ENCODE peak calls at places on chromosomes 2 and 18, in nine cellular contexts. X is nephron progenitor cell, A is lower lobe of right lung, M is choroid plexus epithelial cell, W is IMR-90, H is GM13976, F is cardiac fibroblast, Q is astrocyte, Z is PC-9. B is an unnamed sample.

GRCh38 chr2:42879913-42880737 is 87.7 kb upstream of the HAAO start:
- DNase-seq in H (no peak), W (no peak), F (peak), Q (peak), M (peak), Z (peak), A (no peak), X (no peak), B (peak)

GRCh38 chr18:51125976-51126375 is 71.5 kb downstream of the MEX3C start:
- DNase-seq in W (no peak), Q (no peak), M (no peak), A (no peak), X (no peak), Z (no peak), H (no peak), F (no peak), B (no peak)

GRCh38 chr2:239858179-239858578 is 167.0 kb downstream of the NDUFA10 start:
- DNase-seq in A (no peak), W (no peak), Q (no peak), Z (no peak), M (no peak), F (peak), X (no peak), H (no peak), B (no peak)

GRCh38 chr2:239688098-239688497 is 287.3 kb upstream of the HDAC4 start:
- DNase-seq in H (no peak), Z (no peak), F (no peak), W (no peak), M (no peak), Q (no peak), A (peak), X (peak), B (no peak)

GRCh38 chr2:2046497-2046896 is 284.6 kb downstream of the MYT1L start:
- DNase-seq in A (no peak), H (no peak), F (no peak), M (no peak), W (no peak), Q (no peak), X (no peak), Z (no peak), B (no peak)

GRCh38 chr2:177254433-177255226 is 9.9 kb downstream of the NFE2L2 start:
- DNase-seq in A (peak), F (no peak), M (peak), Q (no peak), H (no peak), Z (no peak), W (peak), X (peak), B (no peak)

GRCh38 chr2:134122610-134123009 is 131.3 kb upstream of the MGAT5 start:
- DNase-seq in F (no peak), W (no peak), A (no peak), Z (no peak), H (no peak), Q (no peak), X (no peak), M (no peak), B (no peak)

GRCh38 chr2:173205375-173205774 is 129.7 kb downstream of the MAP3K20 start:
- DNase-seq in M (peak), H (no peak), X (no peak), F (peak), A (peak), Q (no peak), Z (no peak), W (peak), B (no peak)

GRCh38 chr2:151423760-151424159 is 14.1 kb downstream of the RIF1 start:
- DNase-seq in M (no peak), W (no peak), Z (no peak), X (no peak), F (no peak), A (no peak), H (no peak), Q (no peak), B (no peak)

GRCh38 chr2:172442072-172442895 is 14.9 kb downstream of the ITGA6 start:
- DNase-seq in X (no peak), A (no peak), W (peak), M (peak), Z (peak), Q (peak), H (no peak), F (peak), B (peak)

GRCh38 chr2:10709290-10709939 is 12.0 kb upstream of the ATP6V1C2 start:
- DNase-seq in F (peak), A (no peak), H (no peak), M (peak), Z (peak), X (peak), Q (no peak), W (no peak), B (peak)

GRCh38 chr2:68059769-68060525 is 2.9 kb downstream of the C1D start:
- DNase-seq in X (no peak), M (no peak), W (peak), Q (peak), H (no peak), Z (no peak), F (no peak), A (no peak), B (peak)

GRCh38 chr2:18378020-18378653 is 182.3 kb downstream of the RDH14 start:
- DNase-seq in X (peak), F (peak), Z (peak), H (peak), Q (no peak), W (peak), A (no peak), M (peak), B (peak)

GRCh38 chr2:162379719-162380580 is 36.0 kb downstream of the GCA start:
- DNase-seq in Z (no peak), Q (no peak), M (no peak), W (no peak), H (no peak), F (peak), X (no peak), A (no peak), B (no peak)

GRCh38 chr2:45027051-45027450 is 17.8 kb upstream of the SIX2 start:
- DNase-seq in F (no peak), W (no peak), M (no peak), H (no peak), X (no peak), Q (no peak), Z (peak), A (no peak), B (no peak)

GRCh38 chr18:76874643-76875389 is 52.5 kb downstream of the ZNF236 start:
- DNase-seq in W (no peak), Z (no peak), X (no peak), A (no peak), F (no peak), H (no peak), Q (no peak), M (no peak), B (peak)

GRCh38 chr2:62227386-62228075 is 31.6 kb downstream of the B3GNT2 start:
- DNase-seq in M (no peak), Z (no peak), X (no peak), H (no peak), F (peak), Q (no peak), W (peak), A (no peak), B (no peak)

GRCh38 chr2:217938038-217938437 is 64.8 kb downstream of the TNS1 start:
- DNase-seq in M (no peak), A (no peak), H (no peak), Z (no peak), F (no peak), W (no peak), Q (no peak), X (no peak), B (no peak)

GRCh38 chr2:236641051-236641450 is 71.4 kb downstream of the ACKR3 start:
- DNase-seq in Q (no peak), X (no peak), W (no peak), A (no peak), M (no peak), Z (no peak), H (no peak), F (no peak), B (no peak)

GRCh38 chr2:3960106-3960505 is 256.7 kb downstream of the DCDC2C start:
- DNase-seq in F (no peak), A (no peak), Q (no peak), W (no peak), X (no peak), Z (no peak), M (peak), H (no peak), B (no peak)

GRCh38 chr2:94861308-94862152 is 9.7 kb upstream of the TEKT4 start:
- DNase-seq in W (no peak), F (no peak), A (peak), H (no peak), X (peak), M (no peak), Z (no peak), Q (no peak), B (no peak)

GRCh38 chr2:24360050-24360962 is at the start of gene ITSN2:
- DNase-seq in X (peak), A (peak), Q (peak), W (peak), M (peak), F (peak), H (peak), Z (peak), B (peak)
- TF ChIP-seq CTCF in X (no peak), A (no peak), Q (no peak), W (no peak), M (no peak), F (no peak), H (no peak), Z (no peak), B (no peak)

DNA sequence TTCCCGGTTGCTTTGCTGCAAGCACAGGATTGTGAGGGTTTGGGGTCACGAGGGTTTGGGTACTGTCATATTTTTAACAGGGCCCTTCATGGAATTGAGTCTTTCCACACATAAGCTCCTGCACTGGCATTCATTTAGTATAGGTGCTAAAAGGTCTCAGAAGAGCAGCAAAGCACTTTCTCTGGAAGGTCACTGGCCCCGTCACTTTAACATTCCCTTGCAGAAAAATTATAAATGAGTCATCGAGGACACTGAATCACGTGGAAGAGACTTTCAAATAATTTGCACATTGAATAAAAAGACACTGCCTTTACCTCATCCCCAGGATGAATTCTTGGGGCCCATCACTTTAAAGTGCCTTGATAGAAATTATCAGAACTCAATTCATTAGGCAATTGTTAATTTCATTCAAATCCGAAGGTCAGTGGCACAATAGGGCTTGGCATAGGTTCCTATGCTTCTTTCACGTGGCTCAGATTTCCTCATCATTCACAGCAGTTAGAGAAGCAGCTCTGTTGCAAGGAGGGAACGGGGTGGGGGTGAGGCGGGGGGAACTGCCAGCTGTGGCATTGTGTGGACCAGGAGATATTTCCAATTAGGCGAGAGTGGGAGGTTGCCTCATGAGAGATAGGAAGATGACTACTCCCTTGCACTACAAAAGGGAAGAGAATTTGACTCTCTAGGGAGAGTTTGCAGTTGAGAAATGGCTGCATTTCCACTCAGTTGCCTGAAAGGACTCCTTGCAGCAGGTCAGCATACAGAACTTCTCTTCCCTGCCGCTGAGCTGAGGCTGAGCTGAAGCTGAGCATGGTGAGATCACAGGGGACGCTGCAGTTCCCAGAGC is 86.4 kb upstream of the NPAS2 start:
- DNase-seq in M (peak), Z (peak), X (peak), W (peak), A (peak), H (no peak), F (peak), Q (peak), B (peak)
- TF ChIP-seq CTCF in M (peak), Z (no peak), X (no peak), W (no peak), A (no peak), H (no peak), F (peak), Q (no peak), B (no peak)

DNA sequence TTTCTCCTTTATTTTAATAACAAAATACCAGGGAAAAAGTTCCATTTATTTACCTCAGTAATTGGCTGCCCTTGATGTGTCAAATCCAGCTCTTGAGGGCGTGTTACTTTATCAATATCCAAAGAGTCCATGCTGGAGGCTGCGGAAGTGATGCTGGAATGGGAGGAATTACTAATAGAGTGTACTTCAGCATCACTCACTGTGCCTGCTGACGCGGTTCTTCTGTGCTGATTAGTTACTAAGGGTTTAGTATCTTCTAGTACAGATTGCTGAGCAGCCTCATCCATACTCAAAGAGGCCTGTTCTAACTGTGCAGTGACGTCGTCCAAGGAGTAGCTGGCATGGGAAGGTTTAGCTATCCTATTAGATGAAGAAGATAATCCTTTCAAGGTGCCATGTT is 45.6 kb downstream of the RAPH1 start:
- DNase-seq in Z (no peak), W (no peak), F (no peak), A (no peak), X (no peak), Q (no peak), H (no peak), M (no peak), B (no peak)
- TF ChIP-seq CTCF in Z (no peak), W (no peak), F (no peak), A (no peak), X (no peak), Q (no peak), H (no peak), M (no peak), B (no peak)

GRCh38 chr2:187658952-187659525 is 104.8 kb upstream of the TFPI start:
- DNase-seq in F (peak), M (peak), X (peak), Z (no peak), W (peak), H (no peak), Q (peak), A (no peak), B (peak)
- TF ChIP-seq CTCF in F (peak), M (peak), X (peak), Z (peak), W (peak), H (no peak), Q (peak), A (peak), B (peak)

GRCh38 chr18:66872277-66872676 is 268.4 kb upstream of the CDH19 start:
- DNase-seq in Z (no peak), F (peak), H (peak), W (no peak), X (no peak), M (peak), Q (peak), A (no peak), B (peak)
- TF ChIP-seq CTCF in Z (peak), F (no peak), H (no peak), W (no peak), X (no peak), M (peak), Q (peak), A (peak), B (peak)

DNA sequence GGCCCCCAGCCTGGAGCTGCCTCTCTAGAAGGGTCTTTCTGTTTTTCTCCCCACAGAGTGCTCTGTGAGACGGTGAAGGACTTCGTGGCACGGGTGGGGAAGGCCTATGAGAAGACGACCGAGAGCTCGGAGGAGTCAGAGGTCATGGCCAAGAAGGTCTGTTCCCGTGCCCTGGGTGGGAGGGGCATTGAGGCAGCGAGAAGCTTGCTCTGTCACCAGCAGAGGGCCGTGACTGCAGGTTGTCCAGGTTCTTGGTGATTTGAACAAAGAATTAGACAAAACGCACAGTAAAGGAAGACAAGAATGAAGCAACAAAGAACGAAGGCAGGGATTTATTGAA is 93.9 kb downstream of the DGKD start:
- DNase-seq in W (no peak), Z (peak), Q (no peak), H (no peak), M (peak), F (peak), X (peak), A (no peak), B (peak)
- TF ChIP-seq CTCF in W (peak), Z (peak), Q (peak), H (peak), M (peak), F (peak), X (no peak), A (no peak), B (peak)

GRCh38 chr2:74278176-74278575 is 65.0 kb downstream of the SLC4A5 start:
- DNase-seq in X (no peak), Q (no peak), F (no peak), H (no peak), A (no peak), Z (no peak), M (no peak), W (no peak), B (no peak)
- TF ChIP-seq CTCF in X (no peak), Q (no peak), F (no peak), H (no peak), A (no peak), Z (no peak), M (no peak), W (no peak), B (no peak)

B was measured in epithelial cell of esophagus.